ENCODE peak calls at places on chromosomes 4 and X, in ten cellular contexts. Y is epithelial cell of esophagus; K is effector memory CD8-positive, alpha-beta T cell; S is T-helper 2 cell; H is vagina; A is T-helper 1 cell; Q is activated CD4-positive, alpha-beta T cell treated with anti-CD3 and anti-CD28 coated beads, Interleukin-2, amount 50 U/mL, for 24 hours; V is endothelial cell; N is AG08396; M is iPS-NIHi11. R is an unnamed sample.
A peak's percentile ranks its signal among the peaks of the same experiment; 100 is the strongest.

GRCh38 chrX:101595739-101596419 is 21.9 kb downstream of the ARMCX6 start:
- DNase-seq in Y (peak; percentile 65), K (peak; percentile 55), S (no peak), H (no peak), A (no peak), Q (peak; percentile 32), V (peak; percentile 54), N (peak; percentile 42), M (peak; percentile 50), R (peak; percentile 31)

GRCh38 chr4:87118826-87119225 is 101.6 kb downstream of the KLHL8 start:
- DNase-seq in Y (peak; percentile 18), K (no peak), S (no peak), H (no peak), A (no peak), Q (no peak), V (no peak), N (peak; percentile 57), M (peak; percentile 19), R (no peak)

GRCh38 chr4:154640999-154641398 is 28.5 kb upstream of the FGG start:
- DNase-seq in Y (no peak), K (no peak), S (no peak), H (no peak), A (no peak), Q (no peak), V (no peak), N (no peak), M (no peak), R (no peak)

GRCh38 chr4:13527983-13528822 is 16.1 kb downstream of the NKX3-2 start:
- DNase-seq in Y (peak; percentile 60), K (no peak), S (no peak), H (no peak), A (no peak), Q (no peak), V (no peak), N (peak; percentile 12), M (no peak), R (no peak)

GRCh38 chrX:150060406-150060805 is 122.1 kb upstream of the EOLA2 start:
- DNase-seq in Y (no peak), K (no peak), S (no peak), H (no peak), A (no peak), Q (no peak), V (no peak), N (no peak), M (no peak), R (no peak)

GRCh38 chr4:99968330-99968729 is 18.3 kb upstream of the H2AZ1 start:
- DNase-seq in Y (peak; percentile 82), K (no peak), S (no peak), H (no peak), A (no peak), Q (no peak), V (no peak), N (peak; percentile 47), M (peak; percentile 6), R (no peak)

GRCh38 chrX:51361251-51361650 is 28.6 kb downstream of the NUDT10 start:
- DNase-seq in Y (no peak), K (no peak), S (no peak), H (no peak), A (no peak), Q (no peak), V (no peak), N (no peak), M (no peak), R (no peak)

GRCh38 chr4:159374749-159375535 is 272.1 kb downstream of the RAPGEF2 start:
- DNase-seq in Y (no peak), K (no peak), S (no peak), H (no peak), A (no peak), Q (no peak), V (no peak), N (peak; percentile 41), M (no peak), R (no peak)

GRCh38 chr4:33302298-33302697 is 2582.1 kb downstream of the PCDH7 start:
- DNase-seq in Y (no peak), K (no peak), S (no peak), H (no peak), A (no peak), Q (no peak), V (no peak), N (no peak), M (no peak), R (no peak)

R was measured in NCI-H748 treated with DMSO at 0.1 percent for 48 hours.